ENCODE peak calls at places on chromosomes 4 and X, in five cellular contexts. D is GM10248, Q is PC-3, E is endothelial cell, J is left ventricle myocardium inferior. M is an unnamed sample.

GRCh38 chrX:101370888-101371504 is 15.0 kb downstream of the BTK start:
- DNase-seq in E (no peak), Q (no peak), D (no peak), J (no peak), M (no peak)

GRCh38 chr4:3288571-3289094 is 4.2 kb upstream of the RGS12 start:
- DNase-seq in J (no peak), Q (no peak), D (no peak), E (no peak), M (no peak)

GRCh38 chrX:50495616-50496015 is 25.0 kb upstream of the DGKK start:
- DNase-seq in Q (no peak), E (no peak), J (peak), D (no peak), M (no peak)

GRCh38 chrX:16870861-16871584 is 861 bp upstream of the RBBP7 start:
- DNase-seq in Q (peak), D (no peak), J (peak), E (peak), M (peak)

GRCh38 chr4:127140306-127140705 is 492.5 kb upstream of the INTU start:
- DNase-seq in J (no peak), Q (peak), D (no peak), E (no peak), M (no peak)

GRCh38 chr4:13344216-13344615 is 139.9 kb downstream of the RAB28 start:
- DNase-seq in Q (peak), D (no peak), J (no peak), E (no peak), M (no peak)

GRCh38 chr4:168683595-168683994 is 186.7 kb downstream of the PALLD start:
- DNase-seq in E (no peak), Q (peak), J (no peak), D (no peak), M (no peak)

GRCh38 chr4:6716958-6717655 is 1.1 kb downstream of the BLOC1S4 start:
- DNase-seq in J (no peak), D (no peak), E (no peak), Q (peak), M (peak)

GRCh38 chr4:109462802-109463201 is 29.2 kb downstream of the SEC24B start:
- DNase-seq in Q (no peak), D (no peak), E (no peak), J (no peak), M (no peak)

GRCh38 chrX:51954592-51954991 is 61.2 kb downstream of the MAGED1 start:
- DNase-seq in D (no peak), J (no peak), E (no peak), Q (no peak), M (no peak)

GRCh38 chr4:102533348-102533747 is 32.2 kb downstream of the NFKB1 start:
- DNase-seq in E (no peak), J (no peak), D (no peak), Q (no peak), M (no peak)

GRCh38 chrX:152897216-152898144 is at the start of gene ZNF185:
- DNase-seq in Q (peak), E (peak), D (no peak), J (no peak), M (no peak)

GRCh38 chr4:47031011-47031678 is at the start of gene GABRB1:
- DNase-seq in E (peak), Q (no peak), D (no peak), J (peak), M (no peak)

GRCh38 chr4:8004066-8004465 is 64.4 kb upstream of the AFAP1 start:
- DNase-seq in Q (no peak), J (no peak), E (no peak), D (no peak), M (no peak)

GRCh38 chr4:152000518-152000917 is 239.7 kb upstream of the GATB start:
- DNase-seq in Q (no peak), E (no peak), J (no peak), D (no peak), M (no peak)

GRCh38 chrX:24149346-24150050 is at the start of gene ZFX:
- DNase-seq in D (peak), J (peak), Q (peak), E (peak), M (peak)

GRCh38 chrX:96703379-96703778 is 18.7 kb downstream of the DIAPH2 start:
- DNase-seq in D (no peak), Q (no peak), E (no peak), J (no peak), M (no peak)

GRCh38 chrX:103664363-103664762 is 22.1 kb downstream of the MORF4L2 start:
- DNase-seq in E (no peak), D (no peak), J (no peak), Q (no peak), M (no peak)

DNA sequence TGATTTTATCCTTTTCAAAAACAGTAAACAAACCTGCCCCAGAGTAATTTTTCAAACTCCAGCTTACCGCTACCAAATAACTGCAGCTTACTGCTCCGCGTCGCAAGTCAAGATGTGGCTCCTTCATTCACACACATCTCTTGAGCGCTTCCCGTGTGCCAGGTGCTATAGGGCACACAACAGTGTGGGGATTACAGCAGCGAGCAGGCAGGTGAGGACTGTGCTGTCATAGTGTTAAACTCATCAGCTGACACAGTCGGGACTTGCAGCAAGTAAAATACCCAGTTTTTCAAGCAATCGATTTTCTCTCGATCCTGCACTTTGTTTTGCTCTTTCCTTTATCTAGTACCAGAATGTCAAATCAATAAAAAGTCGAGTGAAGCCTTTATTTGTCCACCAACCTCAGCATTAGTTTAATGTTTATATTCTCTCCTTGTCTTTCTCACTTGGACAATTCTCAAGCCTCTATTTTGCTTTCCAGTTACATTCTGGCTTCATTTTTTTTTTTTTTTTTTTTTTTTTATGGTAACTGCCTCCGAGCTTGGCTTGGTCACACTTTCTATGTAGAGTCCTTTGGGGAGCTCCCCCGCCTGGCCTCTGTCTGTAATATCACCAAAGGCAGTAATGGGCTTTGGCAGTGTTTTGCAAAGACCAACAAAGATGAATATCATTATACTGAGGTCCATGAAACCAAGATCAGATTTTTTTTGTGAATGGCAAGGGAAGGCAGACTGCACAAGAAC is 8.3 kb upstream of the ASB5 start:
- DNase-seq in Q (peak), J (peak), E (peak), D (peak), M (peak)
- TF ChIP-seq CTCF in Q (peak), J (peak), E (peak), D (peak), M (peak)

DNA sequence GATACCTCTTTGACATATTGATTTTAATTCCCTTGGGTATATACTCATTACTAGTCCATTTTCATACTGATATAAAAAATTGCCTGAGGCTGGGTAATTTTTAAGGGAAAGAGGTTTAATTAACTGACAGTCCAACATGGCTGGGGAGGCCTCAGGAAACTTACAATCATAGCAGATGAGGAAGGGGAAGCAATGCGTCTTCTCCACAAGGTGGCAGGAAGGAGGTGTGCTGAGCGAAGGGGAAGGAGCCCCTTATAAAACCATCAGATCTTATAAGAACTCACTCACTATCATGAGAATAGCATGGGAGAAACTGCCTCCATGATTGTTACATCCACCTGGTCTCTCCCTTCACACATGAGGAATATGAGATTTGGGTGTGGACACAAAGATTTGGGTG is 42.4 kb downstream of the MSX1 start:
- DNase-seq in E (no peak), J (no peak), D (no peak), Q (no peak), M (no peak)
- TF ChIP-seq CTCF in E (no peak), J (no peak), D (no peak), Q (no peak), M (peak)

GRCh38 chrX:105975382-105975781 is 63.1 kb downstream of the SERPINA7 start:
- DNase-seq in D (no peak), J (no peak), E (no peak), Q (peak), M (no peak)
- TF ChIP-seq CTCF in D (no peak), J (peak), E (no peak), Q (peak), M (no peak)

GRCh38 chr4:80229128-80229527 is 31.8 kb downstream of the PRDM8 start:
- DNase-seq in E (no peak), J (no peak), Q (no peak), D (no peak), M (no peak)

GRCh38 chr4:80232707-80233370 is 33.6 kb upstream of the FGF5 start:
- DNase-seq in J (no peak), E (no peak), Q (no peak), D (no peak), M (no peak)

GRCh38 chr4:80228460-80228859 is 31.2 kb downstream of the PRDM8 start:
- DNase-seq in E (no peak), Q (no peak), D (no peak), J (no peak), M (no peak)

GRCh38 chr4:80231180-80231579 is 33.9 kb downstream of the PRDM8 start:
- DNase-seq in J (no peak), E (no peak), D (no peak), Q (peak), M (no peak)

GRCh38 chr4:80229590-80229989 is 32.3 kb downstream of the PRDM8 start:
- DNase-seq in J (no peak), Q (no peak), E (no peak), D (no peak), M (no peak)
- TF ChIP-seq CTCF in J (no peak), Q (no peak), E (no peak), D (no peak), M (no peak)

DNA sequence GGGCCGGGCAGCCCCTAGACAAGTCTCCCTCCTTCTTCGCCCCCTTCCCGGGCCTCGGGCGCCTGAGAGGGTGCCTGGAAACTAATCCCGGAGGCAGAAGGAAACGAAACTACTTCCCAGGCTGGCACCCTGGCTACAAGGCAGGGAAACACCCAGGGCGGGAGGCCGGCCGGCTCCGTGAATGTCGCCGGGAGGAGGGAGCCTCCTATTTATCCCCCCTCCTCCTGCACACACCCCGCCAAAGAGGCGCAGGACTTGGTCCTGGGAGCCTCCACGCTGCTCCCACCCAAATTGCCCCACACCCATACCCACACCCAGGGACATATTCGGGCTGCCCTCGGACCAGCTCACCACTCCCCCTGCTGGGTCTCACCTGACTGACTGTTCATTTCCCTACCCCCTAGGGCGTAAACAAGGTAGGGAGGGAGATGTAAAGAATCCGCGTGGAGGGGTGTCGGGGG is at the start of gene BTC:
- DNase-seq in D (peak), E (peak), J (no peak), Q (peak), M (no peak)
- TF ChIP-seq CTCF in D (no peak), E (no peak), J (peak), Q (peak), M (no peak)

GRCh38 chrX:121308276-121308805 is 260.9 kb downstream of the GLUD2 start:
- DNase-seq in Q (peak), J (no peak), D (peak), E (peak), M (peak)
- TF ChIP-seq CTCF in Q (peak), J (peak), D (peak), E (no peak), M (peak)

M was measured in DND-41.